ENCODE peak calls at places on chromosomes 12 and 14, in seven cellular contexts. Y, R, J, M, V, G and I are unnamed samples.

GRCh38 chr12:31715283-31715825 is 13.5 kb downstream of the AMN1 start:
- DNase-seq in M (no peak), R (no peak), V (peak), J (no peak), Y (no peak), G (peak), I (no peak)

GRCh38 chr14:72652179-72652578 is 241.7 kb downstream of the DPF3 start:
- DNase-seq in V (no peak), J (peak), G (no peak), R (no peak), Y (no peak), M (no peak), I (no peak)

GRCh38 chr12:23335593-23335992 is 613.9 kb downstream of the SOX5 start:
- DNase-seq in V (no peak), M (no peak), R (no peak), J (no peak), G (no peak), Y (no peak), I (no peak)

GRCh38 chr14:53599221-53599945 is 357.2 kb downstream of the BMP4 start:
- DNase-seq in J (peak), Y (no peak), G (no peak), R (no peak), M (no peak), V (no peak), I (no peak)

GRCh38 chr12:100827901-100828520 is 33.4 kb downstream of the ANO4 start:
- DNase-seq in G (peak), R (no peak), J (peak), M (peak), V (peak), Y (no peak), I (no peak)

GRCh38 chr12:67647547-67648305 is 819 bp upstream of the DYRK2 start:
- DNase-seq in G (peak), Y (peak), M (peak), J (peak), R (peak), V (peak), I (peak)

GRCh38 chr12:89882757-89883156 is 174.1 kb upstream of the ATP2B1 start:
- DNase-seq in V (no peak), Y (no peak), M (no peak), R (no peak), G (no peak), J (no peak), I (no peak)

GRCh38 chr12:66859751-66860440 is 181.0 kb upstream of the GRIP1 start:
- DNase-seq in J (no peak), M (no peak), R (no peak), V (no peak), Y (no peak), G (no peak), I (no peak)

GRCh38 chr14:47715330-47715729 is 39.9 kb upstream of the MDGA2 start:
- DNase-seq in Y (no peak), M (no peak), R (no peak), J (no peak), G (no peak), V (no peak), I (peak)

GRCh38 chr14:94111276-94112095 is 950 bp downstream of the IFI27 start:
- DNase-seq in Y (no peak), R (no peak), V (no peak), M (no peak), G (no peak), J (no peak), I (no peak)
- H3K4me3 ChIP-seq in Y (no peak), R (peak), V (no peak), M (peak), G (peak), J (no peak), I (no peak)

DNA sequence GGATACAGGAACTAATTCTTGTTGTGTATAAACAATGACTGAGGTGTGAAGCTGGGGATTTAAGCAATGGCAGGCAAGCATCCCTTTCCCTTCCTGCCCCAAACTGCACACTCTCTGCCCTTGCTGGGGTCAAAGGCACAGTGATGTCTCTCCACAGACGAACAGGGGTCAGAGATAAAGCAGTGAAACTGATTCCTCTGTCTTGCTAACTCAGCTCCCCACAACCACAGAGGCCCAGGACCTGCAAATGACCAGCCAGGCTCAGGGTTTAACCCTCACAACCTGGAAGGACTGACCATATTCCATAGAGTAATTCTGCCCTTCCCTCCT is 67.2 kb downstream of the CCDC88C start:
- DNase-seq in G (no peak), Y (no peak), V (no peak), R (no peak), J (no peak), M (no peak), I (no peak)
- H3K4me3 ChIP-seq in G (no peak), Y (no peak), V (no peak), R (no peak), J (no peak), M (no peak), I (no peak)

GRCh38 chr12:107759410-107759809 is 1.5 kb downstream of the PRDM4 start:
- DNase-seq in Y (peak), R (no peak), J (peak), V (peak), G (peak), M (peak), I (peak)
- H3K4me3 ChIP-seq in Y (peak), R (no peak), J (peak), V (peak), G (peak), M (peak), I (peak)

DNA sequence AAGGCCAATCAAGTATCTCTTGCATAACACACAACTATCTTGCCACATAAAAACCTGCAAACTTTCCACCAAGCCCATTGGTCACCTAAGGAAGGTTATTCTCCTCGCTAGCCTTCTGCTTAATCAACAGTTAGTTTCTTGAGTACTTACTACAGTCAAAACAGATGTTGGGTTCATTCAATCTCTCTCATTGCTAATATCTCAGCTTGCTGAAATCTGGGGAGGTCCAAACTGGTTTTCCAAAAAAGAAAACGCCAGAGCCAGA is 74.6 kb downstream of the TTC7B start:
- DNase-seq in Y (no peak), V (no peak), J (no peak), M (no peak), R (no peak), G (no peak), I (no peak)
- H3K4me3 ChIP-seq in Y (no peak), V (no peak), J (no peak), M (no peak), R (no peak), G (no peak), I (no peak)

GRCh38 chr12:6866163-6866919 is 990 bp upstream of the TPI1 start:
- DNase-seq in V (peak), G (no peak), M (no peak), R (no peak), J (no peak), Y (no peak), I (no peak)
- H3K4me3 ChIP-seq in V (peak), G (no peak), M (peak), R (peak), J (peak), Y (peak), I (peak)

GRCh38 chr12:53053223-53054111 is 3.6 kb downstream of the TNS2 start:
- DNase-seq in V (peak), M (peak), R (no peak), Y (no peak), J (no peak), G (peak), I (no peak)

GRCh38 chr12:53056296-53056695 is 6.4 kb downstream of the TNS2 start:
- DNase-seq in G (no peak), J (no peak), R (no peak), Y (no peak), V (no peak), M (peak), I (no peak)

GRCh38 chr12:53055471-53056266 is 5.8 kb downstream of the TNS2 start:
- DNase-seq in R (peak), V (no peak), J (no peak), G (no peak), Y (no peak), M (no peak), I (no peak)

GRCh38 chr12:53052419-53053222 is 2.8 kb downstream of the TNS2 start:
- DNase-seq in Y (no peak), V (no peak), M (peak), R (peak), J (peak), G (peak), I (peak)

GRCh38 chr12:53054112-53054878 is 4.4 kb downstream of the TNS2 start:
- DNase-seq in V (peak), G (peak), M (peak), J (peak), Y (no peak), R (peak), I (peak)
- H3K4me3 ChIP-seq in V (peak), G (no peak), M (peak), J (peak), Y (peak), R (peak), I (peak)